ENCODE peak calls at places on chromosomes 5 and 9, in seven cellular contexts. N is Kasumi-1; R is upper lobe of right lung; D is GM03348; I is stimulated activated CD4-positive, alpha-beta T cell treated with anti-CD3 and anti-CD28 coated beads, Interleukin-12 subunit alpha, Interleukin-12 subunit beta, amount 100 ng/mL, for 4 hours; Y is transverse colon; B is HCEC 1CT. G is an unnamed sample.

GRCh38 chr9:90546200-90546599 is 96.4 kb downstream of the DIRAS2 start:
- DNase-seq in Y (no peak), D (peak; percentile 10), R (no peak), N (no peak), I (no peak), B (no peak), G (peak; percentile 52)

GRCh38 chr5:64165500-64166200 is at the start of gene RNF180:
- DNase-seq in D (peak; percentile 62), I (no peak), B (no peak), Y (peak; percentile 24), N (peak; percentile 20), R (peak; percentile 84), G (no peak)

GRCh38 chr9:34143116-34143515 is 16.6 kb upstream of the DCAF12 start:
- DNase-seq in B (no peak), D (no peak), I (no peak), Y (no peak), R (no peak), N (peak; percentile 44), G (no peak)

GRCh38 chr9:135108801-135109500 is 21.5 kb downstream of the OLFM1 start:
- DNase-seq in D (no peak), R (no peak), N (no peak), B (no peak), Y (no peak), I (no peak), G (no peak)

GRCh38 chr5:109705596-109705995 is 15.9 kb downstream of the MAN2A1 start:
- DNase-seq in D (peak; percentile 32), N (no peak), R (no peak), Y (no peak), I (no peak), B (no peak), G (no peak)

GRCh38 chr5:151151793-151152192 is 5.8 kb downstream of the ANXA6 start:
- DNase-seq in D (peak; percentile 72), B (no peak), Y (peak; percentile 30), N (peak; percentile 86), I (no peak), R (no peak), G (no peak)

GRCh38 chr9:38437193-38437823 is 13.1 kb upstream of the IGFBPL1 start:
- DNase-seq in B (no peak), D (peak; percentile 39), R (no peak), Y (peak; percentile 12), N (peak; percentile 61), I (no peak), G (no peak)

GRCh38 chr5:76742586-76742985 is 26.7 kb downstream of the F2R start:
- DNase-seq in I (no peak), R (no peak), Y (no peak), B (peak; percentile 48), N (no peak), D (no peak), G (peak; percentile 13)

GRCh38 chr5:107422494-107422893 is 248.2 kb downstream of the EFNA5 start:
- DNase-seq in N (no peak), R (no peak), B (no peak), D (no peak), Y (no peak), I (no peak), G (no peak)

GRCh38 chr9:131436386-131436785 is 42.5 kb downstream of the PRRC2B start:
- DNase-seq in R (no peak), Y (no peak), N (no peak), I (no peak), B (no peak), D (no peak), G (no peak)

G was measured in T1000.